ENCODE peak calls at places on chromosome 11, in seven cellular contexts. I is SK-MEL-5, C is left ventricle myocardium inferior, B is AG08396, T is mesenchymal stem cell, V is NCI-H524 treated with DMSO at 0.1 percent for 48 hours, W is RCC 7860. U is an unnamed sample.

GRCh38 chr11:95296621-95297025 is 65.6 kb upstream of the SESN3 start:
- DNase-seq in I (no peak), C (no peak), B (no peak), T (no peak), V (no peak), W (no peak), U (no peak)

GRCh38 chr11:120095516-120095915 is 42.4 kb downstream of the TRIM29 start:
- DNase-seq in I (no peak), C (no peak), B (no peak), T (no peak), V (no peak), W (no peak), U (no peak)

GRCh38 chr11:64233913-64234839 is at the start of gene VEGFB:
- DNase-seq in I (peak; percentile 55), C (peak; percentile 81), B (peak; percentile 84), T (peak; percentile 58), V (no peak), W (no peak), U (peak; percentile 79)

GRCh38 chr11:72812604-72812967 is 1.6 kb upstream of the ATG16L2 start:
- DNase-seq in I (no peak), C (no peak), B (no peak), T (peak; percentile 33), V (no peak), W (peak; percentile 59), U (no peak)

GRCh38 chr11:16981651-16982194 is 32.5 kb downstream of the PLEKHA7 start:
- DNase-seq in I (peak; percentile 92), C (no peak), B (peak; percentile 29), T (peak; percentile 8), V (no peak), W (no peak), U (peak; percentile 61)

GRCh38 chr11:73360743-73361369 is 15.3 kb upstream of the RELT start:
- DNase-seq in I (no peak), C (no peak), B (no peak), T (no peak), V (no peak), W (no peak), U (no peak)

GRCh38 chr11:78414321-78415051 is 3.1 kb downstream of the GAB2 start:
- DNase-seq in I (no peak), C (no peak), B (peak; percentile 29), T (peak; percentile 40), V (no peak), W (no peak), U (no peak)

GRCh38 chr11:110431212-110432073 is 1.7 kb downstream of the FDX1 start:
- DNase-seq in I (no peak), C (no peak), B (peak; percentile 31), T (peak; percentile 33), V (no peak), W (no peak), U (no peak)

GRCh38 chr11:27873664-27874063 is 173.4 kb upstream of the BDNF start:
- DNase-seq in I (no peak), C (no peak), B (no peak), T (no peak), V (no peak), W (no peak), U (no peak)

GRCh38 chr11:8016396-8016949 is 29.3 kb downstream of the EIF3F start:
- DNase-seq in I (no peak), C (no peak), B (no peak), T (no peak), V (no peak), W (no peak), U (no peak)

GRCh38 chr11:64351136-64351631 is 7.8 kb upstream of the RPS6KA4 start:
- DNase-seq in I (no peak), C (no peak), B (no peak), T (no peak), V (no peak), W (no peak), U (no peak)

GRCh38 chr11:25776238-25776637 is 555.7 kb upstream of the ANO3 start:
- DNase-seq in I (no peak), C (no peak), B (no peak), T (no peak), V (no peak), W (no peak), U (no peak)

GRCh38 chr11:102177974-102178631 is 67.9 kb downstream of the YAP1 start:
- DNase-seq in I (peak; percentile 30), C (no peak), B (peak; percentile 71), T (peak; percentile 97), V (no peak), W (peak; percentile 79), U (no peak)

GRCh38 chr11:130834886-130835285 is 81.4 kb downstream of the SNX19 start:
- DNase-seq in I (no peak), C (no peak), B (no peak), T (peak; percentile 32), V (no peak), W (no peak), U (no peak)